ENCODE peak calls at places on chromosome 1, in seven cellular contexts. Q is C1 segment of cervical spinal cord, F is endodermal cell, D is foreskin fibroblast, I is EL, P is BJ, T is GM12891. H is an unnamed sample.

GRCh38 chr1:172390620-172391491 is 29.6 kb upstream of the C1orf105 start:
- DNase-seq in Q (peak), F (peak), D (peak), I (peak), P (peak), T (peak), H (peak)

GRCh38 chr1:175715791-175716190 is 27.6 kb downstream of the TNR start:
- DNase-seq in Q (no peak), F (no peak), D (no peak), I (no peak), P (no peak), T (no peak), H (no peak)

GRCh38 chr1:150610576-150610975 is 18.8 kb downstream of the ENSA start:
- DNase-seq in Q (no peak), F (peak), D (no peak), I (no peak), P (no peak), T (no peak), H (no peak)

GRCh38 chr1:159829822-159830455 is 3.3 kb downstream of the SLAMF8 start:
- DNase-seq in Q (no peak), F (no peak), D (peak), I (peak), P (no peak), T (no peak), H (no peak)

GRCh38 chr1:208183977-208184901 is 59.9 kb downstream of the PLXNA2 start:
- DNase-seq in Q (no peak), F (no peak), D (peak), I (peak), P (peak), T (no peak), H (no peak)

GRCh38 chr1:56566994-56567393 is 12.4 kb downstream of the PLPP3 start:
- DNase-seq in Q (no peak), F (peak), D (no peak), I (no peak), P (no peak), T (no peak), H (no peak)

GRCh38 chr1:81844477-81844876 is 43.7 kb downstream of the ADGRL2 start:
- DNase-seq in Q (no peak), F (no peak), D (no peak), I (no peak), P (no peak), T (no peak), H (no peak)

GRCh38 chr1:178438432-178438831 is 58.3 kb downstream of the CLEC20A start:
- DNase-seq in Q (no peak), F (no peak), D (no peak), I (no peak), P (no peak), T (no peak), H (no peak)